ENCODE peak calls at places on chromosomes 13 and 19, in four cellular contexts. V is CD4-positive, alpha-beta memory T cell; N is mucosa of descending colon; U is ovary. Z is an unnamed sample.

GRCh38 chr19:2949939-2950285 is 5.1 kb upstream of the ZNF77 start:
- DNase-seq in V (no peak), N (no peak), U (no peak), Z (peak)

GRCh38 chr19:7552781-7553180 is 17.3 kb downstream of the PNPLA6 start:
- DNase-seq in V (no peak), N (no peak), U (no peak), Z (no peak)

GRCh38 chr19:2040647-2041435 is 10.2 kb downstream of the MKNK2 start:
- DNase-seq in V (no peak), N (no peak), U (peak), Z (no peak)

GRCh38 chr13:72204291-72204690 is 337.3 kb upstream of the DACH1 start:
- DNase-seq in V (no peak), N (no peak), U (no peak), Z (peak)

GRCh38 chr19:47465957-47466356 is 5.7 kb downstream of the SLC8A2 start:
- DNase-seq in V (no peak), N (no peak), U (no peak), Z (no peak)

GRCh38 chr19:13461536-13461935 is 44.7 kb downstream of the CACNA1A start:
- DNase-seq in V (no peak), N (no peak), U (no peak), Z (no peak)

GRCh38 chr13:31772231-31772630 is 32.9 kb downstream of the RXFP2 start:
- DNase-seq in V (no peak), N (no peak), U (no peak), Z (no peak)

GRCh38 chr19:15123900-15124299 is 16.7 kb downstream of the SYDE1 start:
- DNase-seq in V (no peak), N (peak), U (peak), Z (no peak)

GRCh38 chr19:46446021-46446420 is 17.3 kb upstream of the PNMA8C start:
- DNase-seq in V (no peak), N (no peak), U (no peak), Z (no peak)

Z was measured in A172.